ENCODE peak calls at places on chromosomes 2 and 18, in four cellular contexts. S, Q, Z and F are unnamed samples.

GRCh38 chr2:163735692-163736432 is at the start of gene FIGN:
- DNase-seq in S (peak; percentile 69), Q (peak; percentile 55), Z (peak; percentile 46), F (no peak)

GRCh38 chr18:62982600-62983251 is 267.4 kb downstream of the PHLPP1 start:
- DNase-seq in S (no peak), Q (peak; percentile 75), Z (peak; percentile 62), F (no peak)

GRCh38 chr2:177604291-177605065 is 211.9 kb downstream of the AGPS start:
- DNase-seq in S (no peak), Q (peak; percentile 54), Z (no peak), F (no peak)

GRCh38 chr2:19033240-19033639 is 325.2 kb downstream of the OSR1 start:
- DNase-seq in S (no peak), Q (no peak), Z (no peak), F (no peak)

GRCh38 chr2:186575302-186575701 is 14.6 kb upstream of the ITGAV start:
- DNase-seq in S (peak; percentile 79), Q (peak; percentile 27), Z (no peak), F (no peak)

GRCh38 chr2:119809329-119810038 is 49.8 kb downstream of the PTPN4 start:
- DNase-seq in S (peak; percentile 79), Q (no peak), Z (no peak), F (no peak)

GRCh38 chr2:112055110-112055832 is at the start of gene TMEM87B:
- DNase-seq in S (peak; percentile 98), Q (peak; percentile 98), Z (peak; percentile 98), F (peak; percentile 99)

GRCh38 chr2:239204143-239204875 is 196.5 kb downstream of the HDAC4 start:
- DNase-seq in S (no peak), Q (no peak), Z (no peak), F (no peak)

GRCh38 chr18:35138773-35139172 is 97.6 kb downstream of the MAPRE2 start:
- DNase-seq in S (no peak), Q (no peak), Z (no peak), F (no peak)

GRCh38 chr2:120914839-120915521 is 179.3 kb downstream of the GLI2 start:
- DNase-seq in S (peak; percentile 92), Q (peak; percentile 49), Z (no peak), F (no peak)

GRCh38 chr2:237171396-237171795 is 85.7 kb downstream of the COPS8 start:
- DNase-seq in S (peak; percentile 57), Q (no peak), Z (peak; percentile 19), F (no peak)

GRCh38 chr18:2572892-2573291 is 1.5 kb downstream of the NDC80 start:
- DNase-seq in S (no peak), Q (no peak), Z (no peak), F (no peak)

GRCh38 chr18:11885278-11885991 is 22.7 kb downstream of the MPPE1 start:
- DNase-seq in S (no peak), Q (peak; percentile 71), Z (no peak), F (no peak)

GRCh38 chr2:120262761-120263428 is 10.2 kb downstream of the RALB start:
- DNase-seq in S (no peak), Q (no peak), Z (no peak), F (no peak)

GRCh38 chr2:240584486-240585031 is 2.0 kb upstream of the CAPN10 start:
- DNase-seq in S (peak; percentile 55), Q (no peak), Z (no peak), F (no peak)

GRCh38 chr2:240143276-240143675 is 2.8 kb upstream of the OTOS start:
- DNase-seq in S (no peak), Q (no peak), Z (no peak), F (no peak)

GRCh38 chr2:46831037-46831868 is 84.4 kb downstream of the MCFD2 start:
- DNase-seq in S (no peak), Q (no peak), Z (no peak), F (no peak)

GRCh38 chr2:125564471-125564870 is 1091.5 kb upstream of the GYPC start:
- DNase-seq in S (no peak), Q (no peak), Z (no peak), F (no peak)

GRCh38 chr2:54903736-54904554 is 146.3 kb downstream of the RTN4 start:
- DNase-seq in S (peak; percentile 97), Q (peak; percentile 44), Z (peak; percentile 22), F (no peak)

GRCh38 chr2:215553946-215554345 is 118.1 kb upstream of the FN1 start:
- DNase-seq in S (no peak), Q (no peak), Z (no peak), F (no peak)

GRCh38 chr2:69013123-69013836 is at the start of gene ANTXR1:
- DNase-seq in S (peak; percentile 70), Q (peak; percentile 23), Z (peak; percentile 27), F (no peak)

GRCh38 chr2:61460168-61460567 is 10.7 kb downstream of the USP34 start:
- DNase-seq in S (peak; percentile 38), Q (no peak), Z (no peak), F (no peak)

GRCh38 chr2:73983322-73984202 is 1.1 kb upstream of the TET3 start:
- DNase-seq in S (no peak), Q (peak; percentile 99), Z (peak; percentile 98), F (no peak)

GRCh38 chr2:46298522-46299351 is 1.5 kb downstream of the EPAS1 start:
- DNase-seq in S (peak; percentile 47), Q (peak; percentile 62), Z (no peak), F (no peak)

GRCh38 chr2:162474006-162474405 is 130.1 kb downstream of the GCA start:
- DNase-seq in S (no peak), Q (no peak), Z (no peak), F (no peak)

DNA sequence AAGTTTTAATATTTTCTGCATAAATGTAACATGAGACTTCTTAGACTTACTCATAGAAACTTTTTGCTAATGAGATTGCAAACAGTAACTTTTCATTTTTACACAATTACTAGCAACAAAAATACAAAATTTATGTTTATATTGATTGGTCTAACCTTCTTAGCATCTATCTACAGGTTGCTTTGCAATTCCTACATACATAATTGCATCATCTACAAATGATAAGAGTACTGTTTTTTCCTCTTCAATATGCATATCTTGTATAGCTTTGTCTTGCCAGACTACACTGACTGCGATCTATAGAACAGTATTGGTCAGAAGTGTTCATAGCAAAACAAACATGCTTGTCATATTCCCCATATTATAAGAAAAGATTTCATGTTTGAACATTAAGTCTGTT is 88.0 kb downstream of the ATAD2B start:
- DNase-seq in S (no peak), Q (no peak), Z (no peak), F (no peak)
- H3K9me3 ChIP-seq in S (no peaks in the 10 kb centered on the region), Q (no peaks in the 10 kb centered on the region), Z (no peaks in the 10 kb centered on the region), F (no peaks in the 10 kb centered on the region)

DNA sequence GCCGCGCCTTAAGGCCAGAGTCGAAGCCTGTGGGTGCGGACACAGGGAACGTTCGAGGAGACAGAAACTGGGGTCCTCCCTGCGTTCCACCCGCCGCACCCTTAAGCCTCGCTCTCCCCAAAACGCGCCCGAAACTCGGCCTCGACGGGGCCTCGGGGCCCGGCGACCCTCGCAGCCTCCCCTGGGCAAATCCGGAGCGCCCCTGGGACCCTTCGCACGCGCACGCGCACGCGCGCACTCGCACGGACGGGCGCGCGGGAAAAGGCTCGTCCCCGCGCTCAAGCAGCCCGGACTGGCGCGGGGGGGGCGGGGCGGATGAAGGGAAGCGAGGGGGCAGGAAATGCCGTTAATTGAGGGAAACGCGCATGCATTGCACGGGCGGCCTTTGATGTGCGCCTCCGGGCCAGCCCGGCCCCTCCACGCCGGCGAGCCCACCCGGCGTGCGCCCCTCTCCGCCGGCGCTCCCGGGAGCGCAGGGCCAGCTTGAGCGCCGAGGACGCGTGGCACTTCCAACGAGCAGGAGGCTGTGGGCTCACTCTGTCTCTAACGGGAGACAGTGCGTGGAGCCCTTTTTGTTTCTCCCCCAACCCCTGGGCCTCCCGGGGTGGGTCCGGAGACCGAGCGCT is 5.4 kb upstream of the SALL3 start:
- DNase-seq in S (no peak), Q (no peak), Z (no peak), F (no peak)
- H3K9me3 ChIP-seq in S (no peaks in the 10 kb centered on the region), Q (no peaks in the 10 kb centered on the region), Z (no peaks in the 10 kb centered on the region), F (no peaks in the 10 kb centered on the region)

GRCh38 chr2:148716378-148716777 is 71.8 kb downstream of the EPC2 start:
- DNase-seq in S (no peak), Q (no peak), Z (no peak), F (no peak)
- H3K9me3 ChIP-seq in S (no peaks in the 10 kb centered on the region), Q (no peaks in the 10 kb centered on the region), Z (no peaks in the 10 kb centered on the region), F (no peaks in the 10 kb centered on the region)

GRCh38 chr2:601806-602455 is 75.3 kb downstream of the TMEM18 start:
- DNase-seq in S (no peak), Q (no peak), Z (no peak), F (no peak)

GRCh38 chr2:599601-600000 is 77.6 kb downstream of the TMEM18 start:
- DNase-seq in S (no peak), Q (no peak), Z (no peak), F (no peak)

GRCh38 chr2:600542-601386 is 76.4 kb downstream of the TMEM18 start:
- DNase-seq in S (no peak), Q (no peak), Z (no peak), F (no peak)

GRCh38 chr2:602571-603366 is 74.4 kb downstream of the TMEM18 start:
- DNase-seq in S (peak; percentile 28), Q (no peak), Z (no peak), F (no peak)

DNA sequence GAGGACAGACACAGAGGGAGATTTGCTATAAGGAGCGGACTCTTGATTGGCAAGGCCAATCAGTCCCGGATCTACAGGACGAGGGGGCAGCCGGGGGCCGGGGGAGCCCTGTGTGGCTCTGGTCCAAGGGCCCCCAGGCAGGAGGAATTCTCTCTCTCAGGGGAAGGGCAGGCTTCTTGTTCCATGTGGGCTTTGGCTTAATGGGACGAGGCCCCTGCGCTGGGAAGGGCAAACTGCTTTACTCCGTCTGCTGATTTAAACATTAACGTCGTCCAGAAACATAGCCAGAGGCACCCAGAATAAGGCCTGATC is 75.9 kb downstream of the TMEM18 start:
- DNase-seq in S (no peak), Q (no peak), Z (no peak), F (no peak)
- H3K9me3 ChIP-seq in S (no peaks in the 10 kb centered on the region), Q (no peaks in the 10 kb centered on the region), Z (no peaks in the 10 kb centered on the region), F (no peaks in the 10 kb centered on the region)

GRCh38 chr18:30787410-30787809 is 255.1 kb downstream of the DSC3 start:
- DNase-seq in S (no peak), Q (no peak), Z (no peak), F (no peak)

GRCh38 chr18:30775629-30776028 is 266.9 kb downstream of the DSC3 start:
- DNase-seq in S (no peak), Q (no peak), Z (no peak), F (no peak)

GRCh38 chr18:30781601-30782000 is 260.9 kb downstream of the DSC3 start:
- DNase-seq in S (no peak), Q (no peak), Z (no peak), F (no peak)
- H3K9me3 ChIP-seq in S (peaks cover 3% of the 10 kb centered on the region), Q (peaks cover 6% of the 10 kb centered on the region), Z (no peaks in the 10 kb centered on the region), F (no peaks in the 10 kb centered on the region)